ENCODE peak calls at places on chromosomes 12 and 14, in seven cellular contexts. W, C, I, E, V, O and P are unnamed samples.

GRCh38 chr14:102939820-102940561 is 17.5 kb downstream of the AMN start:
- DNase-seq in W (no peak), C (no peak), I (no peak), E (no peak), V (no peak), O (no peak), P (no peak)

GRCh38 chr14:101318271-101318670 is 243.0 kb upstream of the DIO3 start:
- DNase-seq in W (no peak), C (no peak), I (no peak), E (no peak), V (no peak), O (no peak), P (no peak)

GRCh38 chr14:105150368-105151111 is 18.0 kb downstream of the JAG2 start:
- DNase-seq in W (peak; percentile 12), C (no peak), I (no peak), E (no peak), V (no peak), O (no peak), P (no peak)

GRCh38 chr14:100767788-100768536 is 41.3 kb downstream of the DLK1 start:
- DNase-seq in W (no peak), C (no peak), I (no peak), E (no peak), V (no peak), O (no peak), P (no peak)

GRCh38 chr12:50333441-50333840 is 50.1 kb upstream of the LIMA1 start:
- DNase-seq in W (no peak), C (no peak), I (no peak), E (no peak), V (no peak), O (no peak), P (no peak)

GRCh38 chr14:100810435-100810834 is 15.5 kb upstream of the MEG3 start:
- DNase-seq in W (no peak), C (no peak), I (no peak), E (no peak), V (no peak), O (no peak), P (no peak)

GRCh38 chr12:43370299-43370698 is 181.7 kb downstream of the ADAMTS20 start:
- DNase-seq in W (no peak), C (no peak), I (no peak), E (no peak), V (peak; percentile 17), O (no peak), P (no peak)

GRCh38 chr12:49567302-49567610 is 686 bp downstream of the MCRS1 start:
- DNase-seq in W (no peak), C (no peak), I (no peak), E (no peak), V (no peak), O (no peak), P (no peak)

GRCh38 chr14:51449666-51450061 is 202.0 kb upstream of the FRMD6 start:
- DNase-seq in W (no peak), C (no peak), I (no peak), E (no peak), V (no peak), O (peak; percentile 20), P (no peak)

GRCh38 chr12:130087222-130087621 is 75.0 kb upstream of the FZD10 start:
- DNase-seq in W (no peak), C (no peak), I (no peak), E (no peak), V (no peak), O (no peak), P (peak; percentile 13)

GRCh38 chr12:45658066-45658465 is 71.4 kb upstream of the ARID2 start:
- DNase-seq in W (no peak), C (no peak), I (no peak), E (no peak), V (no peak), O (no peak), P (no peak)

GRCh38 chr14:33682746-33683145 is 268.1 kb downstream of the EGLN3 start:
- DNase-seq in W (peak; percentile 63), C (no peak), I (peak; percentile 57), E (no peak), V (no peak), O (no peak), P (no peak)

GRCh38 chr12:82015623-82016347 is 256.6 kb upstream of the PPFIA2 start:
- DNase-seq in W (no peak), C (no peak), I (no peak), E (no peak), V (no peak), O (no peak), P (no peak)

GRCh38 chr14:50600849-50601248 is 40.9 kb downstream of the ATL1 start:
- DNase-seq in W (no peak), C (no peak), I (no peak), E (no peak), V (no peak), O (no peak), P (no peak)

GRCh38 chr14:80315681-80316080 is 104.4 kb upstream of the DIO2 start:
- DNase-seq in W (no peak), C (no peak), I (no peak), E (no peak), V (no peak), O (no peak), P (no peak)

GRCh38 chr14:75661499-75661814 is 411 bp downstream of the TTLL5 start:
- DNase-seq in W (no peak), C (no peak), I (no peak), E (no peak), V (no peak), O (no peak), P (no peak)

GRCh38 chr14:80211143-80212024 is at the start of gene DIO2:
- DNase-seq in W (peak; percentile 56), C (no peak), I (peak; percentile 24), E (no peak), V (peak; percentile 27), O (no peak), P (no peak)

GRCh38 chr14:104784846-104785707 is 10.5 kb downstream of the AKT1 start:
- DNase-seq in W (no peak), C (no peak), I (no peak), E (no peak), V (no peak), O (no peak), P (no peak)

GRCh38 chr12:126952106-126953007 is 1314.6 kb upstream of the TMEM132C start:
- DNase-seq in W (no peak), C (no peak), I (no peak), E (no peak), V (no peak), O (no peak), P (no peak)

GRCh38 chr14:95174184-95174804 is 17.0 kb upstream of the DICER1 start:
- DNase-seq in W (no peak), C (no peak), I (no peak), E (no peak), V (no peak), O (no peak), P (no peak)
- TF ChIP-seq CTCF in W (peak; percentile 58), C (no peak), I (no peak), E (peak; percentile 7), V (no peak), O (no peak), P (no peak)

GRCh38 chr14:55803506-55804197 is 223.6 kb downstream of the KTN1 start:
- DNase-seq in W (no peak), C (no peak), I (no peak), E (no peak), V (no peak), O (no peak), P (no peak)

GRCh38 chr14:55804198-55804553 is 224.2 kb downstream of the KTN1 start:
- DNase-seq in W (no peak), C (no peak), I (no peak), E (no peak), V (no peak), O (no peak), P (no peak)

GRCh38 chr14:55805250-55805649 is 225.2 kb downstream of the KTN1 start:
- DNase-seq in W (no peak), C (no peak), I (no peak), E (no peak), V (no peak), O (no peak), P (no peak)

GRCh38 chr14:55801121-55801520 is 221.1 kb downstream of the KTN1 start:
- DNase-seq in W (no peak), C (no peak), I (no peak), E (no peak), V (no peak), O (no peak), P (no peak)

DNA sequence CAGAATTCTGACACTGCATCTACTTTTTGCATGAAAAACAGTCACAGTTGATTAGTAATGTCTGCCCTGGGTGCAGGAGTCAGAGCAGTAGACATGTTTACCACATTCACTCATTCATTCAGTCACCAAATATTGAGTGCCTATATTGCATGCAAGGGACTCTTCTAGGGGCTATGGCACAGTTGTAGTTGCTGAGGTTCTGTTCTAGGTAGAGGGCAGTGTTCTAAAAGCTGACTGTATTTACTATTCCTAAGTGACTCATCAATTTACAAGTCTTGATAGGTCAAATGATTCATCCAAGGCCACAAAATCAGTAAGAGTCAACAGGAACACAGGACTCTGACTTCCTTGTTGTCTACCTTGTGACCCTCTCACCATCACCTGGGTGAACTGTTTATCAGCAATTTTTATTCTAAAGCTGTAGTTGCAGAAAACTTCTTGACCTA is 223.0 kb downstream of the KTN1 start:
- DNase-seq in W (no peak), C (no peak), I (no peak), E (no peak), V (no peak), O (no peak), P (peak; percentile 37)
- TF ChIP-seq CTCF in W (no peak), C (no peak), I (no peak), E (no peak), V (no peak), O (no peak), P (no peak)

DNA sequence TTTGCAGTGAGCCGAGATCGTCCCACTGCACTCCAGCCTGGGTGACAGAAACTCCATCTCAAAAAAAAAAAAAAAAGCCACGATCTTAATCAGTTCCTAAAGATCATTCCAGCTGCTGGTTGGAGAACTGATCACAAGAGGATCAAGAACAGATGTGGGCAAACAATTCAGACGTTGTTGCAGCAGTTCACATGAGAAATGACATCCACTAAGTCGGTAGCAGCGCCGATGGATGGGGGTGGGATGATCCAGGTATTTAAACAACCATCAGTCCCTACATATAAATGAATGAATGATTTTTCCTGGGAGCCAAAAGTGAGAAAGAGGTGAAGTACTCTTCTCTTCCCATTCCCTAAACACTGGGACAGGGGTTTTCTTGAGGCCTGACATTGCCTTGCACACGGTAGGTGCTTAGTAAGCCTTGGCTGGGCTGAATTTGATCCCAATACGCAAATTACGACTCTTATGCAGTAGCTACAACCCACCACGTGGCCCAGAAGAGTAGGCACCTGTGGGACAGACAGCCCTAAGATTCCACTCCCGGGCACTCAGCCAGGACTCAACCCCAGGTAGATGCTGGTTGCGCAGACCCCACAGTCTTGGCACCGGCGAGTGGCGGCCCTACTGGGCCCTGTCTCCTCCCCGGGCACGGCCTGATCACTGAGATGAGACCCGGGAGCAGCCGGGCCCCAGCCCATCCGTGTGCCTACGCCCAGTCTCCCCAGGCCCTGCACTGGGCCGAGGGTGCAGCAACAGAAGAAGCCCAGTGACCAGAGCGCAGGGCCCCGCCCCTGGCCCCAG is 565 bp downstream of the SPRYD3 start:
- DNase-seq in W (no peak), C (no peak), I (no peak), E (no peak), V (no peak), O (no peak), P (peak; percentile 70)
- TF ChIP-seq CTCF in W (no peak), C (peak; percentile 23), I (no peak), E (no peak), V (no peak), O (no peak), P (no peak)

DNA sequence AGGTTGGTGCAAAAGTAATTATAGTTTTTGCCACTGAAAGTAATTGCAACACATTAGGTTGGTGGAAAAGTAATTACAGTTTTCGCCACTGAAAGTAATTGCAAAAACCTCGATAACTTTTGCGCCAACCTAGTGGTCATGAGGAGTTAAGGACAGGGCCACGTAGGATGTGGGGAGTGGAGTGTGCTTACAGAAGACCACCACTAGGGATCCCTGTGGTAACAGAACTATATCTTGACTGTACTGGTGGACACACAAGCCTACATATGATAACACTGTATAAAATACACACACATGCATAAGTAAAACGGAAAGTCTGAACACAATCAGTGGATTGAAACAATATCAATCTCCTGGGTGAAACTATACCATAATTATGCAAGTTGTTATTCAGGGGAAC is 187.4 kb upstream of the ABCD2 start:
- DNase-seq in W (no peak), C (no peak), I (no peak), E (no peak), V (no peak), O (peak; percentile 50), P (peak; percentile 8)
- TF ChIP-seq CTCF in W (no peak), C (peak; percentile 50), I (no peak), E (peak; percentile 23), V (peak; percentile 34), O (peak; percentile 59), P (peak; percentile 15)